ENCODE peak calls at places on chromosomes 16 and 17, in eight cellular contexts. H is lower lobe of right lung, A is Peyer's patch, C is fibroblast of pulmonary artery, W is GM23338, O is HFF-Myc, S is heart left ventricle, F is GM12878. P is an unnamed sample.

GRCh38 chr17:66492500-66493123 is 190.2 kb downstream of the PRKCA start:
- DNase-seq in H (no peak), A (no peak), C (peak), W (no peak), O (no peak), S (no peak), F (no peak), P (no peak)

GRCh38 chr16:15983898-15984297 is 34.5 kb downstream of the ABCC1 start:
- DNase-seq in H (no peak), A (no peak), C (peak), W (no peak), O (no peak), S (no peak), F (no peak), P (no peak)

GRCh38 chr17:80381416-80381923 is 33.5 kb upstream of the ENDOV start:
- DNase-seq in H (no peak), A (no peak), C (no peak), W (no peak), O (no peak), S (no peak), F (no peak), P (no peak)

GRCh38 chr17:76840884-76841775 is 27.1 kb upstream of the MGAT5B start:
- DNase-seq in H (no peak), A (no peak), C (peak), W (peak), O (no peak), S (no peak), F (no peak), P (no peak)

GRCh38 chr16:82638095-82638798 is 11.5 kb downstream of the CDH13 start:
- DNase-seq in H (no peak), A (no peak), C (peak), W (no peak), O (peak), S (no peak), F (no peak), P (no peak)

GRCh38 chr17:18958611-18959010 is 6.6 kb downstream of the SLC5A10 start:
- DNase-seq in H (no peak), A (no peak), C (no peak), W (no peak), O (no peak), S (peak), F (no peak), P (no peak)

GRCh38 chr17:7997186-7997585 is 5.2 kb upstream of the GUCY2D start:
- DNase-seq in H (no peak), A (no peak), C (peak), W (peak), O (no peak), S (no peak), F (no peak), P (no peak)

GRCh38 chr17:69047368-69048263 is 13.1 kb downstream of the ABCA9 start:
- DNase-seq in H (no peak), A (peak), C (peak), W (no peak), O (no peak), S (peak), F (no peak), P (no peak)

GRCh38 chr16:81170824-81171223 is 67.7 kb upstream of the BCO1 start:
- DNase-seq in H (no peak), A (no peak), C (no peak), W (peak), O (no peak), S (no peak), F (no peak), P (no peak)

GRCh38 chr17:66782866-66783265 is 52.1 kb upstream of the CACNG5 start:
- DNase-seq in H (no peak), A (no peak), C (no peak), W (no peak), O (no peak), S (no peak), F (no peak), P (no peak)

GRCh38 chr17:77098884-77099545 is 41.8 kb upstream of the SEC14L1 start:
- DNase-seq in H (no peak), A (no peak), C (peak), W (no peak), O (no peak), S (no peak), F (no peak), P (no peak)

GRCh38 chr17:77619851-77620250 is 338.7 kb upstream of the TNRC6C start:
- DNase-seq in H (no peak), A (no peak), C (peak), W (no peak), O (no peak), S (no peak), F (no peak), P (peak)

GRCh38 chr17:79936661-79937434 is 97.6 kb upstream of the CBX4 start:
- DNase-seq in H (no peak), A (no peak), C (no peak), W (no peak), O (no peak), S (peak), F (no peak), P (no peak)

GRCh38 chr17:32510466-32510865 is 23.7 kb downstream of the CDK5R1 start:
- DNase-seq in H (no peak), A (no peak), C (no peak), W (no peak), O (no peak), S (no peak), F (no peak), P (no peak)

GRCh38 chr17:19372004-19372365 is 6.3 kb upstream of the MAPK7 start:
- DNase-seq in H (no peak), A (no peak), C (no peak), W (no peak), O (no peak), S (no peak), F (no peak), P (no peak)

GRCh38 chr17:38452719-38453118 is 24.5 kb downstream of the ARHGAP23 start:
- DNase-seq in H (no peak), A (no peak), C (no peak), W (no peak), O (no peak), S (no peak), F (no peak), P (no peak)
- H3K4me3 ChIP-seq in H (no peak), A (no peak), C (peak), W (peak), O (peak), S (no peak), F (no peak), P (peak)

DNA sequence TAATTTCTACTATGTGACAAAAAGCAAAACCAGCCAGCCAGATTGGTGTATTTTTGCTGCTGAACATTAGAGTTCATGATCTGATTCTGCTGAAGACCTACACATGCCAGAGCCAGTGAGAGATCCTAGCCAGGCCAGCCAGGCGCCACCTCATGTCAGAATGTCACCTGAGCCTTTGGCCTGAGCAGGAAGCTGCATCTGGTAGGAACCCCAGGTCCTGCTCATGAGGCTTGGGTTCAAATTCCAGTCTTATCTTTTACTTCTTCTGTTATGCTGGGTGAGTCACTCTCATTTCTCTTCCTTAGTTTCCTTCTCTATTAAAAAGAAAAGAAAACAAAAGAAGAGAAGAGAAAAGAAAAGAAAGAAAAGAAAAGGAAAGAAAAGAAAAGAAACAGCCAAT is 585.1 kb upstream of the CDH5 start:
- DNase-seq in H (no peak), A (no peak), C (no peak), W (no peak), O (no peak), S (no peak), F (no peak), P (no peak)
- TF ChIP-seq CTCF in H (no peak), A (no peak), C (no peak), W (no peak), O (no peak), S (no peak), F (no peak), P (no peak)

GRCh38 chr16:1333854-1334719 is 642 bp downstream of the BAIAP3 start:
- DNase-seq in H (no peak), A (no peak), C (no peak), W (peak), O (no peak), S (no peak), F (no peak), P (no peak)
- H3K4me3 ChIP-seq in H (peak), A (peak), C (peak), W (peak), O (no peak), S (peak), F (no peak), P (peak)

GRCh38 chr16:76749780-76750375 is 441.1 kb upstream of the MON1B start:
- DNase-seq in H (no peak), A (no peak), C (no peak), W (no peak), O (no peak), S (no peak), F (no peak), P (no peak)
- TF ChIP-seq CTCF in H (no peak), A (no peak), C (no peak), W (no peak), O (no peak), S (no peak), F (no peak), P (no peak)

GRCh38 chr16:10080031-10080772 is 102.0 kb downstream of the GRIN2A start:
- DNase-seq in H (no peak), A (no peak), C (peak), W (no peak), O (no peak), S (peak), F (no peak), P (peak)
- H3K4me3 ChIP-seq in H (no peak), A (no peak), C (no peak), W (no peak), O (no peak), S (no peak), F (no peak), P (no peak)

GRCh38 chr17:40284085-40284713 is 3.5 kb upstream of the CDC6 start:
- DNase-seq in H (no peak), A (no peak), C (peak), W (no peak), O (no peak), S (no peak), F (no peak), P (no peak)

GRCh38 chr17:40281663-40282062 is 6.0 kb upstream of the CDC6 start:
- DNase-seq in H (no peak), A (no peak), C (no peak), W (peak), O (no peak), S (no peak), F (no peak), P (no peak)

GRCh38 chr17:40283662-40284061 is 4.0 kb upstream of the CDC6 start:
- DNase-seq in H (no peak), A (no peak), C (peak), W (no peak), O (no peak), S (no peak), F (no peak), P (no peak)

GRCh38 chr17:40278414-40278813 is 9.3 kb upstream of the CDC6 start:
- DNase-seq in H (no peak), A (no peak), C (no peak), W (no peak), O (no peak), S (no peak), F (no peak), P (no peak)
- TF ChIP-seq CTCF in H (no peak), A (no peak), C (no peak), W (no peak), O (no peak), S (no peak), F (no peak), P (no peak)

DNA sequence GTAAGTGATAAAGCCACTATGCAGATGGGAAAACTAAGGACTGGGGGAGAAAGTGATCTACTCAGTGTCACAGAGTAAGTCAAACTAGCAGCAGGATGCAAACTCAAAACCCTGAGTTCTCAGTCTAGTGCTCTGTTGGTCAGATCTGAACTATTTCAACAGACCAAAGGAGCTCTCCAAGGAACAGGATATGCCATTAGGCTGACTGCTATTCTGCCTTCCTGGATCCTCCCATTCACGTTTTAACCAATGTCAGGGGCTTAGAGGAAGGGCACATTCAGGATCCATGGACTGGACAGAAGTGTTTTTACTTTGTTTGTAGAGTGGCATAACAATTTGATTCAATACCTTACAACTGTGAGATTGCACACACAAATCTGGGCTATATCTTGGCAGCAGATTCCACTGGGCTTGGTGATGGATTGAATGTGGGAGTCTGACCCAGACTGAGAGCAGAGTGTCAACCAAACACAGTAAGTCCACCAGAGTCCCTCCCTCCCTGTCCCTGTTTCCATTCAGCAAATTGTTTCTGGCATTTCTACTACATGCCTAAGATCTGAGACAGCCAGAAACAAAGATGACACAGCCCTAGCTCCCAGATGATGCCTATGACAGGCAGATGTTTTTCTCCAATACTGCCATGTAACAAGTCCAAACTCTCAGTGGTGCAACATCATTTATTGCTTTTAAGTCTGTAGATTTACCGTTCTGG is 337.8 kb upstream of the CDH5 start:
- DNase-seq in H (no peak), A (no peak), C (peak), W (no peak), O (no peak), S (no peak), F (no peak), P (no peak)
- H3K4me3 ChIP-seq in H (no peak), A (no peak), C (no peak), W (no peak), O (no peak), S (no peak), F (no peak), P (no peak)

GRCh38 chr17:47096343-47096742 is 92.8 kb downstream of the CDC27 start:
- DNase-seq in H (no peak), A (no peak), C (no peak), W (no peak), O (no peak), S (no peak), F (no peak), P (no peak)

GRCh38 chr17:47099451-47099986 is 89.6 kb downstream of the CDC27 start:
- DNase-seq in H (no peak), A (no peak), C (no peak), W (no peak), O (no peak), S (no peak), F (no peak), P (no peak)

GRCh38 chr17:47095268-47095667 is 93.8 kb downstream of the CDC27 start:
- DNase-seq in H (no peak), A (no peak), C (peak), W (no peak), O (no peak), S (no peak), F (no peak), P (no peak)

GRCh38 chr17:47102914-47103313 is 86.2 kb downstream of the CDC27 start:
- DNase-seq in H (no peak), A (no peak), C (no peak), W (no peak), O (no peak), S (no peak), F (no peak), P (no peak)

GRCh38 chr17:47099987-47100711 is 88.9 kb downstream of the CDC27 start:
- DNase-seq in H (peak), A (peak), C (peak), W (peak), O (peak), S (peak), F (peak), P (peak)
- TF ChIP-seq CTCF in H (no peak), A (no peak), C (no peak), W (no peak), O (no peak), S (no peak), F (no peak), P (no peak)

DNA sequence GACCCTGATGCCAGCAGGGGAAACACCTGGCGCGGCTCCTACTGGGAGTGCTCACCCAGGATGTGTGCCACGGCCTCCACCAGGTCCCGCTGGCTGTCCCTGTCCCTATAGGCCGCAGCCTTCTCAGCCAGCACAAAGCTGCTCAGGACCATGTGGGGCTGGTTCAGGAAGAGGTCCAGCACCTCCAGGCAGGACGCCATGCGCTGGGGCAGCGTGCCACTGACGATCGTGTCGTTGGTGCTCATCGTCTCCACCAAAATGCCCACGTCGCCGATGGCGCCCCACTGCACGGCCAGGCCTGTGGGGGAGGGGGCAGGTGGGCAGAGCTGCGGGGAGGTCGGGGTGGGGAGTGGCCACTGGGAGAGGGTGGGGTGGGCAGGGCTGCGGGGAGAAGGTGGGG is 15.9 kb upstream of the DUS1L start:
- DNase-seq in H (no peak), A (no peak), C (no peak), W (no peak), O (no peak), S (no peak), F (no peak), P (no peak)
- H3K4me3 ChIP-seq in H (no peak), A (no peak), C (no peak), W (no peak), O (no peak), S (no peak), F (no peak), P (no peak)